ENCODE peak calls at places on chromosomes 6 and 20, in seven cellular contexts. One of them, this sample, is unnamed.

GRCh38 chr20:7231303-7231702 is 463.8 kb downstream of the BMP2 start:
- DNase-seq in M059J: no peak
- DNase-seq in EH: no peak
- DNase-seq in activated naive CD4-positive, alpha-beta T cell treated with Interleukin-2 at 50 U/mL for 16 hours: no peak
- DNase-seq in stimulated activated CD4-positive, alpha-beta T cell treated with anti-CD3 and anti-CD28 coated beads, TNF-alpha, amount 100 ng/mL, for 4 hours: no peak
- DNase-seq in A172: no peak
- DNase-seq in iris pigment epithelial cell: no peak
- DNase-seq in this sample: no peak

GRCh38 chr6:160055813-160056212 is 65.8 kb upstream of the SLC22A1 start:
- DNase-seq in EH: no peak
- DNase-seq in iris pigment epithelial cell: no peak
- DNase-seq in M059J: no peak
- DNase-seq in A172: no peak
- DNase-seq in activated naive CD4-positive, alpha-beta T cell treated with Interleukin-2 at 50 U/mL for 16 hours: no peak
- DNase-seq in stimulated activated CD4-positive, alpha-beta T cell treated with anti-CD3 and anti-CD28 coated beads, TNF-alpha, amount 100 ng/mL, for 4 hours: no peak
- DNase-seq in this sample: no peak

GRCh38 chr6:169971171-169971861 is 219.9 kb downstream of the ERMARD start:
- DNase-seq in M059J: no peak
- DNase-seq in A172: no peak
- DNase-seq in activated naive CD4-positive, alpha-beta T cell treated with Interleukin-2 at 50 U/mL for 16 hours: no peak
- DNase-seq in stimulated activated CD4-positive, alpha-beta T cell treated with anti-CD3 and anti-CD28 coated beads, TNF-alpha, amount 100 ng/mL, for 4 hours: no peak
- DNase-seq in EH: no peak
- DNase-seq in iris pigment epithelial cell: no peak
- DNase-seq in this sample: no peak

GRCh38 chr6:158565122-158565429 is 5.2 kb downstream of the TMEM181 start:
- DNase-seq in EH: no peak
- DNase-seq in M059J: no peak
- DNase-seq in stimulated activated CD4-positive, alpha-beta T cell treated with anti-CD3 and anti-CD28 coated beads, TNF-alpha, amount 100 ng/mL, for 4 hours: no peak
- DNase-seq in activated naive CD4-positive, alpha-beta T cell treated with Interleukin-2 at 50 U/mL for 16 hours: no peak
- DNase-seq in A172: no peak
- DNase-seq in iris pigment epithelial cell: no peak
- DNase-seq in this sample: no peak

GRCh38 chr6:113642714-113643442 is 214.3 kb upstream of the MARCKS start:
- DNase-seq in iris pigment epithelial cell: no peak
- DNase-seq in M059J: peak; percentile 50
- DNase-seq in EH: peak; percentile 15
- DNase-seq in activated naive CD4-positive, alpha-beta T cell treated with Interleukin-2 at 50 U/mL for 16 hours: no peak
- DNase-seq in stimulated activated CD4-positive, alpha-beta T cell treated with anti-CD3 and anti-CD28 coated beads, TNF-alpha, amount 100 ng/mL, for 4 hours: no peak
- DNase-seq in A172: no peak
- DNase-seq in this sample: peak; percentile 29

GRCh38 chr20:10329387-10330005 is 104.5 kb downstream of the MKKS start:
- DNase-seq in stimulated activated CD4-positive, alpha-beta T cell treated with anti-CD3 and anti-CD28 coated beads, TNF-alpha, amount 100 ng/mL, for 4 hours: no peak
- DNase-seq in EH: no peak
- DNase-seq in A172: no peak
- DNase-seq in M059J: no peak
- DNase-seq in activated naive CD4-positive, alpha-beta T cell treated with Interleukin-2 at 50 U/mL for 16 hours: no peak
- DNase-seq in iris pigment epithelial cell: no peak
- DNase-seq in this sample: no peak

GRCh38 chr6:37376078-37376743 is 22.4 kb downstream of the RNF8 start:
- DNase-seq in iris pigment epithelial cell: no peak
- DNase-seq in M059J: no peak
- DNase-seq in stimulated activated CD4-positive, alpha-beta T cell treated with anti-CD3 and anti-CD28 coated beads, TNF-alpha, amount 100 ng/mL, for 4 hours: no peak
- DNase-seq in activated naive CD4-positive, alpha-beta T cell treated with Interleukin-2 at 50 U/mL for 16 hours: no peak
- DNase-seq in EH: no peak
- DNase-seq in A172: no peak
- DNase-seq in this sample: no peak

GRCh38 chr20:16459019-16459700 is 114.1 kb downstream of the KIF16B start:
- DNase-seq in A172: peak; percentile 64
- DNase-seq in iris pigment epithelial cell: peak; percentile 92
- DNase-seq in EH: peak; percentile 91
- DNase-seq in M059J: peak; percentile 94
- DNase-seq in activated naive CD4-positive, alpha-beta T cell treated with Interleukin-2 at 50 U/mL for 16 hours: no peak
- DNase-seq in stimulated activated CD4-positive, alpha-beta T cell treated with anti-CD3 and anti-CD28 coated beads, TNF-alpha, amount 100 ng/mL, for 4 hours: no peak
- DNase-seq in this sample: peak; percentile 61

GRCh38 chr6:56851104-56851503 is 103.8 kb upstream of the BEND6 start:
- DNase-seq in EH: peak; percentile 67
- DNase-seq in iris pigment epithelial cell: peak; percentile 75
- DNase-seq in activated naive CD4-positive, alpha-beta T cell treated with Interleukin-2 at 50 U/mL for 16 hours: no peak
- DNase-seq in stimulated activated CD4-positive, alpha-beta T cell treated with anti-CD3 and anti-CD28 coated beads, TNF-alpha, amount 100 ng/mL, for 4 hours: no peak
- DNase-seq in A172: peak; percentile 44
- DNase-seq in M059J: peak; percentile 77
- DNase-seq in this sample: peak; percentile 39

GRCh38 chr6:125236536-125237327 is 65.0 kb downstream of the HDDC2 start:
- DNase-seq in stimulated activated CD4-positive, alpha-beta T cell treated with anti-CD3 and anti-CD28 coated beads, TNF-alpha, amount 100 ng/mL, for 4 hours: no peak
- DNase-seq in A172: peak; percentile 4
- DNase-seq in EH: peak; percentile 82
- DNase-seq in iris pigment epithelial cell: peak; percentile 68
- DNase-seq in M059J: peak; percentile 55
- DNase-seq in activated naive CD4-positive, alpha-beta T cell treated with Interleukin-2 at 50 U/mL for 16 hours: no peak
- DNase-seq in this sample: no peak

GRCh38 chr20:36613974-36614373 is 8.4 kb downstream of the RAB5IF start:
- DNase-seq in A172: no peak
- DNase-seq in activated naive CD4-positive, alpha-beta T cell treated with Interleukin-2 at 50 U/mL for 16 hours: no peak
- DNase-seq in stimulated activated CD4-positive, alpha-beta T cell treated with anti-CD3 and anti-CD28 coated beads, TNF-alpha, amount 100 ng/mL, for 4 hours: no peak
- DNase-seq in EH: no peak
- DNase-seq in M059J: no peak
- DNase-seq in iris pigment epithelial cell: no peak
- DNase-seq in this sample: no peak

GRCh38 chr20:10474606-10475184 is 39.6 kb downstream of the SLX4IP start:
- DNase-seq in stimulated activated CD4-positive, alpha-beta T cell treated with anti-CD3 and anti-CD28 coated beads, TNF-alpha, amount 100 ng/mL, for 4 hours: no peak
- DNase-seq in activated naive CD4-positive, alpha-beta T cell treated with Interleukin-2 at 50 U/mL for 16 hours: no peak
- DNase-seq in A172: no peak
- DNase-seq in iris pigment epithelial cell: no peak
- DNase-seq in M059J: no peak
- DNase-seq in EH: no peak
- DNase-seq in this sample: no peak

GRCh38 chr6:143652840-143653239 is 24.9 kb upstream of the PHACTR2 start:
- DNase-seq in stimulated activated CD4-positive, alpha-beta T cell treated with anti-CD3 and anti-CD28 coated beads, TNF-alpha, amount 100 ng/mL, for 4 hours: no peak
- DNase-seq in EH: no peak
- DNase-seq in A172: no peak
- DNase-seq in activated naive CD4-positive, alpha-beta T cell treated with Interleukin-2 at 50 U/mL for 16 hours: no peak
- DNase-seq in iris pigment epithelial cell: no peak
- DNase-seq in M059J: no peak
- DNase-seq in this sample: no peak

GRCh38 chr6:35064508-35065440 is 76.4 kb downstream of the TCP11 start:
- DNase-seq in stimulated activated CD4-positive, alpha-beta T cell treated with anti-CD3 and anti-CD28 coated beads, TNF-alpha, amount 100 ng/mL, for 4 hours: no peak
- DNase-seq in A172: no peak
- DNase-seq in activated naive CD4-positive, alpha-beta T cell treated with Interleukin-2 at 50 U/mL for 16 hours: no peak
- DNase-seq in iris pigment epithelial cell: no peak
- DNase-seq in EH: peak; percentile 13
- DNase-seq in M059J: no peak
- DNase-seq in this sample: no peak

GRCh38 chr6:109313139-109313538 is 69.1 kb downstream of the CD164 start:
- DNase-seq in stimulated activated CD4-positive, alpha-beta T cell treated with anti-CD3 and anti-CD28 coated beads, TNF-alpha, amount 100 ng/mL, for 4 hours: no peak
- DNase-seq in M059J: no peak
- DNase-seq in EH: no peak
- DNase-seq in A172: no peak
- DNase-seq in activated naive CD4-positive, alpha-beta T cell treated with Interleukin-2 at 50 U/mL for 16 hours: no peak
- DNase-seq in iris pigment epithelial cell: no peak
- DNase-seq in this sample: no peak

GRCh38 chr20:62117658-62118057 is 4.6 kb upstream of the LSM14B start:
- DNase-seq in stimulated activated CD4-positive, alpha-beta T cell treated with anti-CD3 and anti-CD28 coated beads, TNF-alpha, amount 100 ng/mL, for 4 hours: peak; percentile 26
- DNase-seq in A172: no peak
- DNase-seq in M059J: no peak
- DNase-seq in iris pigment epithelial cell: no peak
- DNase-seq in EH: no peak
- DNase-seq in activated naive CD4-positive, alpha-beta T cell treated with Interleukin-2 at 50 U/mL for 16 hours: peak; percentile 65
- DNase-seq in this sample: no peak